ENCODE peak calls at places on chromosomes 1 and 21, in ten cellular contexts. V is esophagus squamous epithelium, D is fibroblast of mammary gland, I is GM23338, Q is fibroblast of pulmonary artery, S is stomach, U is SJCRH30, B is AG04449, O is colonic mucosa, L is cardiac fibroblast. N is an unnamed sample.

GRCh38 chr1:175129182-175129581 is 61.5 kb downstream of the TNN start:
- DNase-seq in V (no peak), D (peak), I (peak), Q (peak), S (no peak), U (no peak), B (no peak), O (no peak), L (peak), N (no peak)

GRCh38 chr1:206450271-206450670 is 20.0 kb upstream of the IKBKE start:
- DNase-seq in V (no peak), D (no peak), I (no peak), Q (no peak), S (no peak), U (no peak), B (no peak), O (no peak), L (no peak), N (no peak)

GRCh38 chr21:20110368-20110767 is 887.8 kb upstream of the NCAM2 start:
- DNase-seq in V (no peak), D (no peak), I (no peak), Q (no peak), S (no peak), U (no peak), B (no peak), O (no peak), L (no peak), N (no peak)

GRCh38 chr1:41485605-41486004 is 1.1 kb upstream of the EDN2 start:
- DNase-seq in V (no peak), D (peak), I (no peak), Q (peak), S (no peak), U (peak), B (peak), O (no peak), L (peak), N (no peak)

GRCh38 chr1:29254346-29254745 is 18.0 kb downstream of the PTPRU start:
- DNase-seq in V (no peak), D (no peak), I (no peak), Q (no peak), S (no peak), U (no peak), B (no peak), O (no peak), L (no peak), N (no peak)

GRCh38 chr21:46111193-46111571 is 13.3 kb downstream of the COL6A2 start:
- DNase-seq in V (no peak), D (no peak), I (no peak), Q (no peak), S (peak), U (peak), B (no peak), O (no peak), L (no peak), N (no peak)

GRCh38 chr1:83942914-83943313 is 56.0 kb downstream of the TTLL7 start:
- DNase-seq in V (no peak), D (peak), I (peak), Q (peak), S (no peak), U (no peak), B (no peak), O (no peak), L (peak), N (no peak)

GRCh38 chr1:9538669-9539164 is 548 bp upstream of the SLC25A33 start:
- DNase-seq in V (no peak), D (no peak), I (no peak), Q (no peak), S (no peak), U (peak), B (no peak), O (peak), L (no peak), N (no peak)

GRCh38 chr1:35178874-35179380 is 14.0 kb downstream of the SFPQ start:
- DNase-seq in V (no peak), D (no peak), I (no peak), Q (no peak), S (no peak), U (no peak), B (no peak), O (no peak), L (no peak), N (no peak)

GRCh38 chr1:145961425-145962156 is 2.8 kb downstream of the ANKRD34A start:
- DNase-seq in V (no peak), D (no peak), I (peak), Q (no peak), S (no peak), U (no peak), B (no peak), O (peak), L (peak), N (no peak)

GRCh38 chr1:11952455-11953109 is 18.1 kb downstream of the PLOD1 start:
- DNase-seq in V (no peak), D (no peak), I (no peak), Q (no peak), S (no peak), U (no peak), B (no peak), O (no peak), L (peak), N (no peak)

GRCh38 chr1:228112167-228112566 is 3.1 kb upstream of the MRPL55 start:
- DNase-seq in V (no peak), D (no peak), I (no peak), Q (no peak), S (no peak), U (no peak), B (no peak), O (no peak), L (no peak), N (no peak)

GRCh38 chr1:54798769-54799641 is 2.1 kb downstream of the TTC22 start:
- DNase-seq in V (no peak), D (peak), I (no peak), Q (peak), S (peak), U (peak), B (no peak), O (peak), L (peak), N (no peak)

GRCh38 chr1:116769050-116769449 is 14.8 kb downstream of the CD2 start:
- DNase-seq in V (no peak), D (no peak), I (no peak), Q (no peak), S (no peak), U (no peak), B (no peak), O (no peak), L (no peak), N (no peak)

DNA sequence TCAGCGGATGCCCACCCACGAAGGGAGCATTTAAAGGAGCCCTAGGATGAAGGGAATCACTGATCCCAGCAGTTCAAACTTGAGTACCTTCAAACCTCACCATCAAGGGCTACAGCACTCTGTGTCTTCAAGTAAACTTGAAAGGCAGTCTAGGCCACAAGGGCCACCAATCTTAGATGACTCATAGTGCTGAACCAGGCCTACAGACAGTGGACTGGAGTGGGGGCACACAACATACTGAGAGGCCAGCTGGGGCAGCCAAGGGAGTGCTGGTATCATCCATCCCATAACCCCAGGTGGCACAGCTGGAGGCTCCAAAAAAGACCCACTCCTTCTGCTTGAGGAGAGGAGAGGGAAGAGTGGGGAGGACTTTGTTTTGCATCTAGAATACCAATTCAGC is 345.4 kb downstream of the DUSP10 start:
- DNase-seq in V (no peak), D (no peak), I (no peak), Q (no peak), S (no peak), U (peak), B (no peak), O (no peak), L (no peak), N (no peak)
- H3K4me3 ChIP-seq in V (no peak), D (no peak), I (no peak), Q (no peak), S (no peak), U (no peak), B (no peak), O (no peak), L (no peak), N (no peak)

GRCh38 chr1:202240956-202241355 is 47.4 kb downstream of the LGR6 start:
- DNase-seq in V (no peak), D (no peak), I (no peak), Q (no peak), S (no peak), U (no peak), B (no peak), O (no peak), L (no peak), N (no peak)

GRCh38 chr1:202238914-202239313 is 45.3 kb downstream of the LGR6 start:
- DNase-seq in V (no peak), D (no peak), I (no peak), Q (no peak), S (no peak), U (no peak), B (no peak), O (no peak), L (no peak), N (no peak)

GRCh38 chr1:202243006-202243405 is 49.4 kb downstream of the LGR6 start:
- DNase-seq in V (no peak), D (no peak), I (no peak), Q (no peak), S (no peak), U (no peak), B (no peak), O (no peak), L (no peak), N (no peak)

GRCh38 chr1:202242080-202242419 is 48.5 kb downstream of the LGR6 start:
- DNase-seq in V (no peak), D (no peak), I (no peak), Q (no peak), S (no peak), U (no peak), B (no peak), O (no peak), L (no peak), N (no peak)

DNA sequence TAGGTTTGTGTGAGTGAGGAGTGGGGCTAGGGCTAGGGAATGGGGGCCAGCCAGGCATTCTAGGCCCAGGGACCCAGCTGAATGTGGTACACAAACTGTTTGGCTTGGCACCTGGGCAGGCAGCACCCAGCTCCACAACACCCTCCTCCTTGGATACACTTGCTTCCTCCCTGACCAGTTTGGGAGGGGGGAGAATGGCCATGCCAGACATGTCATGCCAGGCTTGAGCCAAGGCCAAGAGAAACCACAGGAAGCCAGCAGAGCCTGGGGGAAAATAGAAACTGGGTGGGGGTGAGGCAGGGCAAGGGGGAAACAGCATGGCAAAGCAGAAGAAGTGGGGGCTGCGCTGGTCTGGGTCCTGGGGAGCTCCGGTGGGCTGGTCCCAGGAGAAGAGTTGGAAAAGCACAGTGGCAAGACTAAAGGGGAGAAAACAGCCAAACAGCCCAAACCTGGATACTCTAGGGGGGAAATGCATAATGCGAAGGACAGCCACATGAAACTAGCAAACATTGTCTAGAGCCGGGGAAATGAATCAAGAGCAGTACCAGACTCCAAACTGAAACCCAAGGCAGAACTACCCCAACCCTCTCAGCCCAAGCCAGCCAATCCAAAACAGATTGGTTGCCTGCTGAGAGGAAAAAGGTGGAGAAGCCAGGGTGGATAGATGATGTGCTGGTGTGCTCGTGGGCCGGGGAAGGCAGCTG is 47.9 kb downstream of the LGR6 start:
- DNase-seq in V (no peak), D (no peak), I (no peak), Q (no peak), S (peak), U (no peak), B (no peak), O (no peak), L (no peak), N (no peak)
- H3K4me3 ChIP-seq in V (no peak), D (no peak), I (no peak), Q (no peak), S (no peak), U (no peak), B (no peak), O (no peak), L (no peak), N (no peak)

GRCh38 chr21:44505673-44506278 is 34.2 kb downstream of the KRTAP10-1 start:
- DNase-seq in V (no peak), D (no peak), I (no peak), Q (no peak), S (no peak), U (no peak), B (no peak), O (no peak), L (no peak), N (no peak)
- H3K4me3 ChIP-seq in V (no peak), D (no peak), I (no peak), Q (no peak), S (no peak), U (no peak), B (no peak), O (no peak), L (no peak), N (no peak)

GRCh38 chr1:198925575-198925974 is 286.7 kb downstream of the PTPRC start:
- DNase-seq in V (no peak), D (no peak), I (no peak), Q (no peak), S (no peak), U (no peak), B (no peak), O (no peak), L (no peak), N (no peak)
- H3K4me3 ChIP-seq in V (no peak), D (no peak), I (no peak), Q (no peak), S (no peak), U (no peak), B (no peak), O (no peak), L (no peak), N (no peak)

GRCh38 chr1:75100481-75101092 is 33.6 kb upstream of the LHX8 start:
- DNase-seq in V (no peak), D (no peak), I (no peak), Q (no peak), S (no peak), U (no peak), B (no peak), O (no peak), L (no peak), N (no peak)
- H3K4me3 ChIP-seq in V (no peak), D (no peak), I (no peak), Q (no peak), S (no peak), U (no peak), B (no peak), O (no peak), L (no peak), N (no peak)

DNA sequence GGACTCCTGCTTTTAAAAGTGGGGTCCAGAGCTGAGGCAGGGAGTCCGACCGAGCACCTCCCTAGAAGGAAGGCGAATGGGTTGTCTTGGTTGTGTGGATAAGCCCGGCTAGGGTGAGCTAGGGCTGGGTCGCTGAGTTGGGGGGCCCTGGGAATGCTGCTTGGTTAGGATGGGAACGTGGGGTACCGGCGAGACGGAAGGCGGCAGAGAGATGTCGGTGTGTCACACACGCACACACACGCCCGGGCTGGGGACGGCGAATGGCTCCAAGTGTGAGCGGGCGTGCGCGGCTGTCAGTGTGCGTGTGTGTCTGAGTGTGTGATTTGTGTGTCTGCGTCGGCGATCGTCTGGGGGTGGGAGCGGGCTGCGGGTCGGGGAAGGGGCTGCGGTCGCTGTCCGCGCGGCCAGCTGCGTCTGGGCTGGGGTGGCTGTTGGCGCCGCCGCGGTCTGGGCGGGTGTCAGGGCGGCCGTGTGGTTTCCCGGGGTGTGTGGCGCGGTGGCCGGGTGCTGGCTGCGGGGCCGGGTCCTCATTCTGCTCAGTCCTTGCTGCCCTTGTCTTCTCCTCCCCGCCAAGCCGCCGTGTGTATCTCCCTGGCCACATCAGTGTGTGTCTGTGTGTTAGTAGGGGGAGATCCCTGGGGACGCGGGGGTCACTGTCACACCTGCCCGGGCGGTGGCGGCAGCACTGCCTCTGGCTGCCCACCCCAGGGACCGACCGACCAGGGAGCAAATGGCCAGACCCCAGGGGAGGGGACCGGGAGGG is 1.0 kb downstream of the EFNA3 start:
- DNase-seq in V (no peak), D (no peak), I (no peak), Q (no peak), S (no peak), U (no peak), B (no peak), O (peak), L (no peak), N (no peak)
- H3K4me3 ChIP-seq in V (peak), D (no peak), I (peak), Q (no peak), S (peak), U (peak), B (no peak), O (peak), L (no peak), N (peak)

GRCh38 chr1:173481195-173481772 is 4.1 kb downstream of the PRDX6 start:
- DNase-seq in V (no peak), D (no peak), I (no peak), Q (no peak), S (no peak), U (no peak), B (no peak), O (no peak), L (no peak), N (no peak)
- H3K4me3 ChIP-seq in V (no peak), D (no peak), I (no peak), Q (no peak), S (no peak), U (no peak), B (no peak), O (no peak), L (no peak), N (no peak)

N was measured in skeletal muscle cell.